ENCODE peak calls at places on chromosomes 13 and 19, in seven cellular contexts. U, B, Z, T, S, J and G are unnamed samples.

GRCh38 chr19:53177986-53178385 is 15.2 kb downstream of the ZNF665 start:
- DNase-seq in U (no peak), B (no peak), Z (no peak), T (no peak), S (no peak), J (no peak), G (no peak)

GRCh38 chr19:46901701-46902401 is 41.1 kb downstream of the ARHGAP35 start:
- DNase-seq in U (no peak), B (no peak), Z (no peak), T (no peak), S (no peak), J (no peak), G (no peak)

GRCh38 chr13:46535822-46536221 is 17.1 kb upstream of the LRCH1 start:
- DNase-seq in U (no peak), B (no peak), Z (no peak), T (no peak), S (no peak), J (no peak), G (no peak)

GRCh38 chr19:9308091-9308490 is 1.5 kb downstream of the ZNF699 start:
- DNase-seq in U (no peak), B (no peak), Z (no peak), T (no peak), S (no peak), J (no peak), G (no peak)

GRCh38 chr13:103199380-103200088 is 133.3 kb upstream of the SLC10A2 start:
- DNase-seq in U (no peak), B (no peak), Z (no peak), T (no peak), S (no peak), J (no peak), G (no peak)

GRCh38 chr13:33116321-33117010 is 100.2 kb downstream of the KL start:
- DNase-seq in U (no peak), B (no peak), Z (no peak), T (no peak), S (no peak), J (no peak), G (no peak)

GRCh38 chr19:8835877-8836276 is 3.7 kb downstream of the MBD3L1 start:
- DNase-seq in U (no peak), B (no peak), Z (no peak), T (no peak), S (no peak), J (no peak), G (no peak)

GRCh38 chr19:6678690-6679109 is 8.7 kb upstream of the TNFSF14 start:
- DNase-seq in U (no peak), B (no peak), Z (no peak), T (no peak), S (no peak), J (no peak), G (no peak)

GRCh38 chr19:14333101-14333871 is 48.0 kb upstream of the ADGRE5 start:
- DNase-seq in U (no peak), B (no peak), Z (no peak), T (no peak), S (no peak), J (no peak), G (no peak)

GRCh38 chr13:102141625-102142472 is 260.0 kb downstream of the FGF14 start:
- DNase-seq in U (no peak), B (no peak), Z (peak), T (peak), S (no peak), J (no peak), G (no peak)